ENCODE peak calls at places on chromosomes 1 and 21, in ten cellular contexts. H is DMS 273 treated with DMSO at 0.1 percent for 48 hours; X is activated CD8-positive, alpha-beta memory T cell treated with anti-CD3 and anti-CD28 coated beads, Interleukin-2, amount 10 ng/mL, durations not matched to agents 7 days and 5 days; U is A172; F is transverse colon; O is M059J; V is lower lobe of right lung; Z is retinal pigment epithelial cell; T is left cardiac atrium; B is endodermal cell. L is an unnamed sample.

GRCh38 chr1:196317535-196318522 is 290.4 kb downstream of the KCNT2 start:
- DNase-seq in H (no peak), X (no peak), U (peak; percentile 44), F (no peak), O (peak; percentile 49), V (no peak), Z (no peak), T (no peak), B (peak; percentile 76), L (no peak)

GRCh38 chr1:209416009-209416408 is 167.5 kb upstream of the CAMK1G start:
- DNase-seq in H (no peak), X (no peak), U (peak; percentile 93), F (no peak), O (peak; percentile 77), V (no peak), Z (no peak), T (no peak), B (no peak), L (no peak)

GRCh38 chr1:158013840-158014520 is 20.5 kb downstream of the KIRREL1 start:
- DNase-seq in H (no peak), X (no peak), U (no peak), F (no peak), O (peak; percentile 61), V (no peak), Z (no peak), T (no peak), B (no peak), L (no peak)

GRCh38 chr21:38688068-38688467 is 117.7 kb upstream of the ETS2 start:
- DNase-seq in H (no peak), X (no peak), U (no peak), F (no peak), O (no peak), V (no peak), Z (no peak), T (no peak), B (no peak), L (no peak)

GRCh38 chr1:222306512-222306911 is 241.4 kb downstream of the HHIPL2 start:
- DNase-seq in H (no peak), X (no peak), U (no peak), F (no peak), O (no peak), V (no peak), Z (no peak), T (no peak), B (no peak), L (no peak)

GRCh38 chr21:39014751-39015150 is 168.5 kb downstream of the PSMG1 start:
- DNase-seq in H (no peak), X (no peak), U (peak; percentile 97), F (no peak), O (peak; percentile 99), V (no peak), Z (peak; percentile 90), T (no peak), B (no peak), L (no peak)

GRCh38 chr21:34852438-34852837 is 183.6 kb downstream of the CLIC6 start:
- DNase-seq in H (no peak), X (no peak), U (no peak), F (no peak), O (no peak), V (no peak), Z (peak; percentile 87), T (no peak), B (no peak), L (no peak)

GRCh38 chr1:31861346-31861745 is 45.5 kb upstream of the SPOCD1 start:
- DNase-seq in H (no peak), X (no peak), U (no peak), F (no peak), O (no peak), V (no peak), Z (no peak), T (no peak), B (no peak), L (peak; percentile 30)

GRCh38 chr1:2941907-2942306 is 79.4 kb upstream of the ACTRT2 start:
- DNase-seq in H (no peak), X (no peak), U (no peak), F (no peak), O (no peak), V (peak; percentile 18), Z (no peak), T (no peak), B (no peak), L (no peak)

GRCh38 chr1:61687901-61688300 is 37.0 kb downstream of the TM2D1 start:
- DNase-seq in H (no peak), X (no peak), U (no peak), F (no peak), O (peak; percentile 1), V (no peak), Z (no peak), T (no peak), B (no peak), L (no peak)

GRCh38 chr1:34829250-34829649 is 30.3 kb downstream of the SMIM12 start:
- DNase-seq in H (no peak), X (peak; percentile 30), U (no peak), F (no peak), O (no peak), V (no peak), Z (no peak), T (no peak), B (peak; percentile 18), L (no peak)

GRCh38 chr1:160346953-160347352 is 3.8 kb downstream of the NCSTN start:
- DNase-seq in H (no peak), X (peak; percentile 37), U (no peak), F (no peak), O (no peak), V (peak; percentile 66), Z (no peak), T (no peak), B (no peak), L (peak; percentile 63)